ENCODE peak calls at places on chromosomes 11 and 22, in five cellular contexts. C, T, Y, R and X are unnamed samples.
A peak's percentile ranks its signal among the peaks of the same experiment; 100 is the strongest.

GRCh38 chr11:78653294-78653909 is 78.7 kb upstream of the NARS2 start:
- DNase-seq in C (no peak), T (no peak), Y (no peak), R (no peak), X (no peak)

GRCh38 chr11:45560153-45560934 is 105.1 kb downstream of the CHST1 start:
- DNase-seq in C (peak; percentile 21), T (no peak), Y (no peak), R (peak; percentile 80), X (no peak)

GRCh38 chr11:124179311-124179710 is 3.8 kb upstream of the OR10D3 start:
- DNase-seq in C (no peak), T (no peak), Y (no peak), R (no peak), X (no peak)

GRCh38 chr11:11982975-11983374 is 25.5 kb downstream of the DKK3 start:
- DNase-seq in C (no peak), T (no peak), Y (no peak), R (no peak), X (no peak)

GRCh38 chr11:61472868-61473267 is 35.7 kb upstream of the LRRC10B start:
- DNase-seq in C (no peak), T (no peak), Y (no peak), R (peak; percentile 90), X (no peak)

GRCh38 chr11:7089328-7090251 is 792 bp downstream of the RBMXL2 start:
- DNase-seq in C (peak; percentile 20), T (no peak), Y (no peak), R (no peak), X (no peak)

GRCh38 chr11:116162541-116163230 is 610.1 kb downstream of the BUD13 start:
- DNase-seq in C (no peak), T (no peak), Y (peak; percentile 24), R (no peak), X (no peak)

GRCh38 chr11:128291835-128292234 is 295.5 kb downstream of the ETS1 start:
- DNase-seq in C (no peak), T (no peak), Y (no peak), R (no peak), X (no peak)

GRCh38 chr22:18057568-18058209 is 20.1 kb upstream of the PEX26 start:
- DNase-seq in C (peak; percentile 89), T (peak; percentile 96), Y (peak; percentile 99), R (peak; percentile 98), X (peak; percentile 82)

GRCh38 chr11:16881074-16881709 is 133.0 kb downstream of the PLEKHA7 start:
- DNase-seq in C (peak; percentile 61), T (no peak), Y (peak; percentile 85), R (peak; percentile 67), X (peak; percentile 75)

GRCh38 chr11:8247312-8247711 is 16.4 kb downstream of the LMO1 start:
- DNase-seq in C (no peak), T (no peak), Y (no peak), R (no peak), X (no peak)

GRCh38 chr11:1879941-1880720 is 11.6 kb downstream of the PRR33 start:
- DNase-seq in C (peak; percentile 51), T (no peak), Y (no peak), R (peak; percentile 79), X (no peak)

GRCh38 chr11:14029971-14030531 is 67.5 kb downstream of the SPON1 start:
- DNase-seq in C (peak; percentile 82), T (no peak), Y (peak; percentile 80), R (peak; percentile 91), X (peak; percentile 68)

GRCh38 chr11:13297917-13298356 is 20.3 kb downstream of the BMAL1 start:
- DNase-seq in C (no peak), T (no peak), Y (no peak), R (no peak), X (no peak)

GRCh38 chr11:75627879-75628668 is 40.8 kb downstream of the MAP6 start:
- DNase-seq in C (peak; percentile 54), T (no peak), Y (no peak), R (peak; percentile 7), X (no peak)

GRCh38 chr11:79062814-79063762 is 377.7 kb downstream of the TENM4 start:
- DNase-seq in C (no peak), T (no peak), Y (peak; percentile 40), R (peak; percentile 50), X (peak; percentile 46)

GRCh38 chr11:67060111-67060522 is 3.5 kb downstream of the RHOD start:
- DNase-seq in C (no peak), T (no peak), Y (peak; percentile 35), R (no peak), X (peak; percentile 18)

GRCh38 chr11:62535802-62536201 is 10.8 kb downstream of the AHNAK start:
- DNase-seq in C (no peak), T (no peak), Y (no peak), R (no peak), X (no peak)

GRCh38 chr11:94641167-94641761 is 74.1 kb downstream of the PIWIL4 start:
- DNase-seq in C (no peak), T (no peak), Y (no peak), R (peak; percentile 70), X (no peak)

GRCh38 chr11:21806508-21806907 is 386.4 kb upstream of the ANO5 start:
- DNase-seq in C (no peak), T (no peak), Y (no peak), R (no peak), X (no peak)

GRCh38 chr11:61637287-61637686 is 42.9 kb upstream of the DAGLA start:
- DNase-seq in C (no peak), T (no peak), Y (no peak), R (no peak), X (no peak)

GRCh38 chr11:9493492-9493891 is 32.7 kb downstream of the ZNF143 start:
- DNase-seq in C (no peak), T (no peak), Y (no peak), R (no peak), X (no peak)

GRCh38 chr11:65411681-65412070 is 10.9 kb upstream of the NEAT1 start:
- DNase-seq in C (peak; percentile 17), T (no peak), Y (no peak), R (no peak), X (no peak)

GRCh38 chr22:28297504-28297903 is 378.4 kb upstream of the PITPNB start:
- DNase-seq in C (no peak), T (no peak), Y (no peak), R (peak; percentile 8), X (no peak)

GRCh38 chr11:36475192-36475591 is 34.9 kb downstream of the TRAF6 start:
- DNase-seq in C (no peak), T (no peak), Y (no peak), R (peak; percentile 15), X (no peak)

GRCh38 chr22:47069270-47069669 is 306.8 kb downstream of the TBC1D22A start:
- DNase-seq in C (no peak), T (no peak), Y (no peak), R (no peak), X (no peak)

GRCh38 chr11:119161871-119162270 is 6.7 kb upstream of the NLRX1 start:
- DNase-seq in C (no peak), T (no peak), Y (no peak), R (no peak), X (no peak)

GRCh38 chr11:72828081-72828567 is 13.9 kb downstream of the ATG16L2 start:
- DNase-seq in C (peak; percentile 27), T (no peak), Y (no peak), R (no peak), X (no peak)

GRCh38 chr11:66291706-66292542 is at the start of gene TMEM151A:
- DNase-seq in C (no peak), T (no peak), Y (no peak), R (no peak), X (no peak)

GRCh38 chr11:26028294-26028954 is 303.5 kb upstream of the ANO3 start:
- DNase-seq in C (no peak), T (peak; percentile 34), Y (peak; percentile 46), R (peak; percentile 25), X (peak; percentile 40)

GRCh38 chr11:76591416-76591815 is 79.1 kb downstream of the LRRC32 start:
- DNase-seq in C (no peak), T (no peak), Y (no peak), R (no peak), X (no peak)